ENCODE peak calls at places on chromosome 3, in four cellular contexts. V, G, J and P are unnamed samples. For H3K27me3, the result is how much of the 10 kb centered on the place peaks cover.

GRCh38 chr3:9301091-9301490 is 51.6 kb upstream of the SRGAP3 start:
- DNase-seq in V (no peak), G (no peak), J (no peak), P (no peak)

GRCh38 chr3:138845771-138846173 is 11.0 kb upstream of the PIK3CB start:
- DNase-seq in V (no peak), G (no peak), J (no peak), P (no peak)

GRCh38 chr3:10196389-10197052 is 31.8 kb downstream of the IRAK2 start:
- DNase-seq in V (no peak), G (no peak), J (peak), P (no peak)

GRCh38 chr3:34783881-34784280 is 855.4 kb upstream of the ARPP21 start:
- DNase-seq in V (no peak), G (no peak), J (no peak), P (no peak)

GRCh38 chr3:190169877-190170276 is 49.2 kb upstream of the P3H2 start:
- DNase-seq in V (no peak), G (no peak), J (no peak), P (no peak)

GRCh38 chr3:87260270-87260669 is 16.1 kb downstream of the POU1F1 start:
- DNase-seq in V (no peak), G (peak), J (peak), P (no peak)

GRCh38 chr3:135736740-135737139 is 228.8 kb upstream of the PPP2R3A start:
- DNase-seq in V (no peak), G (no peak), J (no peak), P (no peak)

GRCh38 chr3:43181202-43181910 is 75.5 kb upstream of the POMGNT2 start:
- DNase-seq in V (no peak), G (no peak), J (no peak), P (no peak)

GRCh38 chr3:190378240-190378891 is 9.6 kb upstream of the CLDN16 start:
- DNase-seq in V (no peak), G (no peak), J (peak), P (no peak)

GRCh38 chr3:154161806-154162205 is 40.6 kb downstream of the ARHGEF26 start:
- DNase-seq in V (no peak), G (no peak), J (no peak), P (no peak)

GRCh38 chr3:40624189-40624754 is 99.5 kb downstream of the ZNF621 start:
- DNase-seq in V (no peak), G (no peak), J (no peak), P (no peak)

GRCh38 chr3:21621396-21621695 is 129.7 kb downstream of the ZNF385D start:
- DNase-seq in V (no peak), G (no peak), J (no peak), P (no peak)

GRCh38 chr3:126781889-126782491 is 78.0 kb downstream of the CHCHD6 start:
- DNase-seq in V (no peak), G (no peak), J (peak), P (no peak)

GRCh38 chr3:126343675-126344074 is 13.5 kb downstream of the KLF15 start:
- DNase-seq in V (peak), G (no peak), J (no peak), P (peak)

GRCh38 chr3:8632402-8633237 is 12.0 kb downstream of the SSUH2 start:
- DNase-seq in V (no peak), G (no peak), J (no peak), P (no peak)

GRCh38 chr3:17288839-17289399 is 404.2 kb downstream of the PLCL2 start:
- DNase-seq in V (no peak), G (no peak), J (no peak), P (peak)

GRCh38 chr3:45110185-45110833 is 35.9 kb downstream of the CDCP1 start:
- DNase-seq in V (no peak), G (no peak), J (no peak), P (peak)

GRCh38 chr3:50585919-50586762 is 16.8 kb downstream of the HEMK1 start:
- DNase-seq in V (no peak), G (no peak), J (no peak), P (no peak)

GRCh38 chr3:167184511-167184910 is 195.6 kb downstream of the ZBBX start:
- DNase-seq in V (no peak), G (no peak), J (no peak), P (no peak)

GRCh38 chr3:47855461-47856383 is 52.8 kb downstream of the DHX30 start:
- DNase-seq in V (no peak), G (no peak), J (no peak), P (peak)

GRCh38 chr3:19522305-19522704 is 374.0 kb downstream of the KCNH8 start:
- DNase-seq in V (no peak), G (no peak), J (no peak), P (no peak)

GRCh38 chr3:181267312-181267711 is 277.8 kb upstream of the DNAJC19 start:
- DNase-seq in V (no peak), G (no peak), J (no peak), P (no peak)

GRCh38 chr3:68256635-68257034 is 602.2 kb upstream of the SUCLG2 start:
- DNase-seq in V (no peak), G (no peak), J (no peak), P (no peak)

GRCh38 chr3:51955175-51955892 is at the start of gene GPR62:
- DNase-seq in V (no peak), G (no peak), J (no peak), P (no peak)

GRCh38 chr3:32934150-32934742 is 17.2 kb upstream of the CCR4 start:
- DNase-seq in V (no peak), G (peak), J (peak), P (no peak)

GRCh38 chr3:66532613-66533012 is 31.8 kb upstream of the LRIG1 start:
- DNase-seq in V (no peak), G (no peak), J (no peak), P (no peak)

GRCh38 chr3:39933986-39934693 is 124.7 kb downstream of the MYRIP start:
- DNase-seq in V (no peak), G (no peak), J (no peak), P (no peak)

GRCh38 chr3:15409239-15409638 is 18.1 kb downstream of the METTL6 start:
- DNase-seq in V (no peak), G (no peak), J (no peak), P (no peak)

GRCh38 chr3:37163262-37164020 is 10.9 kb downstream of the LRRFIP2 start:
- DNase-seq in V (no peak), G (no peak), J (no peak), P (no peak)

GRCh38 chr3:155026999-155027591 is 53.0 kb upstream of the MME start:
- DNase-seq in V (no peak), G (no peak), J (peak), P (no peak)

GRCh38 chr3:150145659-150146058 is 175.0 kb upstream of the PFN2 start:
- DNase-seq in V (no peak), G (no peak), J (no peak), P (no peak)

GRCh38 chr3:134601539-134602439 is 49.0 kb downstream of the KY start:
- DNase-seq in V (no peak), G (no peak), J (no peak), P (no peak)

GRCh38 chr3:23537006-23537620 is 268.6 kb upstream of the UBE2E1 start:
- DNase-seq in V (no peak), G (no peak), J (no peak), P (no peak)

GRCh38 chr3:52001443-52001974 is 5.8 kb upstream of the RPL29 start:
- DNase-seq in V (peak), G (peak), J (peak), P (peak)

DNA sequence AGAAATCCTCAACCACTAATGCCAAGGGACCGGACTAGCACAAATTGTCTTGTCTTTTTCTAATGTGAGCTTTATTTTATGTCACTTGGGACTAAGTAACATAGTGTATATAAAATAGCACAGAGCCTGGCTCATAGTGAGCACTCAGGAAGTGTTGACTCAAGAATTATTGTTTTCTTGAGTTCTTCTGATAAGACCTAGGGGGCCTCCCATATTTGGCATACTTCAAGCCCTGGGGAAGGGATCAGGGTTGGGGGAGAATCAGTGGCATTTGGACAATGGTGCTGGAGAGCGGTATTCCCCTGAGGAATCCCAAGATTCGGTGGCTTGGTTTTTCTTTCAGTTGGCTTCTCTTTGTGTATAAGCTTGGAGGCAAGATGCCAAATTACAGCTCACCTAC is 19.4 kb downstream of the ZNF80 start:
- DNase-seq in V (no peak), G (no peak), J (no peak), P (no peak)
- H3K4me3 ChIP-seq in V (no peak), G (no peak), J (no peak), P (no peak)

DNA sequence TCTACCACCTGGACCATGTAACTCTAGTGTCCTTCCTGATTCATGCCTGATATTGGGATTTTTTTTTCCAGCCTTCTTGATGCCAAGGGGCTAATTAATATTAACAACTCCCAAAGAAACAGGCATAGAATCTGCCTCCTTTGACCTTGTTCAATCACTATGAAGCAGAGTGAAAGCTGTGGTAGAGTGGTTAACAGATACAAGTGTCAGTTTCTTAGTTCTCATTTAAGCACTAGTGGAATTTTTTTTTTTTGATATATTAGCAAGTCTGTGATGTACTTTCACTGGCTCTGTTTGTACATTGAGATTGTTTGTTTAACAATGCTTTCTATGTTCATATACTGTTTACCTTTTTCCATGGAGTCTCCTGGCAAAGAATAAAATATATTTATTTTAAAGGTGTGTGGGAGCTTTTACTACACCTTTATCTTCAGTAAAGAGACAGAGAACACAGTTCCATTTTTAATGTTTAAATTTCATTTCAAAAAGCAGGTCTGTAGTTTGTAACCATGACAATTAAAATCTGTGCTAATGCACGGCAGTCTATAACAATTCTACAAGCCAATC is 67.1 kb downstream of the TOP2B start:
- DNase-seq in V (no peak), G (no peak), J (no peak), P (no peak)
- H3K27me3 ChIP-seq in V (under half), G (under half), J (under half), P (under half)

DNA sequence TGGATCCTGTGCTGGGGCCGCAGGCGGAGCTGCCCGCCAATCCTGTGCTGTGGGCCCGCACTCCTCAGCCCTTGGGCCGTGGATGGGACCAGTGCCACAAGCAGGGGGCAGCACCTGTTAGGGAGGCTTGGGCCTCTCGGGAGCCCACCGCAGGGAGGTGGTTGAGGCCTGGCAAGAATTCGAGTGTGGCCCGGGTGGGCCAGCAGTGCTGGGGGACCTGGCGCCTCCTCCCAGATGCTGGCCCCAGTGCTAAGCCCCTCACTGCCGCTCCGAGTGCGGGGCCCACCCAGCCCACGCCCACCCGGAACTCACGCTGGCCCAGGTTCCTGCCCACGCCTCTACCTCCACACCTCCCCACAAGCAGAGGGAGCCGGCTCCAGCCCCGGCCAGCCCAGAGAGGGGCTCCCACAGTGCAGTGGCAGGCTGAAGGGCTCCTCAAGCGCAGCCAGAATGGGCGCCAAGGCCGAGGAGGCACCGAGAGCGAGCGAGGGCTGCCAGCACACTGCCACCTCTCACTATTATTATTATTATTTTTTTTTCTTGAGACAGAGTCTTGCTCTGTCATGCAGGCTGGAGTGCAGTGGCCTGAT is 31.4 kb upstream of the TBL1XR1 start:
- DNase-seq in V (no peak), G (no peak), J (no peak), P (peak)
- TF ChIP-seq CTCF in V (no peak), G (no peak), J (no peak), P (no peak)

GRCh38 chr3:187736418-187736871 is 8.8 kb downstream of the BCL6 start:
- DNase-seq in V (no peak), G (no peak), J (peak), P (no peak)

GRCh38 chr3:187735383-187735782 is 9.9 kb downstream of the BCL6 start:
- DNase-seq in V (no peak), G (no peak), J (no peak), P (no peak)

GRCh38 chr3:187735837-187736236 is 9.4 kb downstream of the BCL6 start:
- DNase-seq in V (no peak), G (no peak), J (no peak), P (no peak)

GRCh38 chr3:187733371-187733770 is 11.9 kb downstream of the BCL6 start:
- DNase-seq in V (no peak), G (no peak), J (no peak), P (no peak)

GRCh38 chr3:187734841-187735240 is 10.4 kb downstream of the BCL6 start:
- DNase-seq in V (no peak), G (no peak), J (no peak), P (no peak)
- H3K4me3 ChIP-seq in V (no peak), G (peak), J (no peak), P (no peak)

GRCh38 chr3:170749185-170749584 is 120.8 kb downstream of the RPL22L1 start:
- DNase-seq in V (no peak), G (no peak), J (no peak), P (no peak)

GRCh38 chr3:170750478-170750830 is 119.5 kb downstream of the RPL22L1 start:
- DNase-seq in V (no peak), G (no peak), J (no peak), P (no peak)

GRCh38 chr3:170745211-170745718 is 124.7 kb downstream of the RPL22L1 start:
- DNase-seq in V (no peak), G (no peak), J (no peak), P (no peak)

GRCh38 chr3:170749765-170750477 is 120.1 kb downstream of the RPL22L1 start:
- DNase-seq in V (no peak), G (no peak), J (no peak), P (no peak)

DNA sequence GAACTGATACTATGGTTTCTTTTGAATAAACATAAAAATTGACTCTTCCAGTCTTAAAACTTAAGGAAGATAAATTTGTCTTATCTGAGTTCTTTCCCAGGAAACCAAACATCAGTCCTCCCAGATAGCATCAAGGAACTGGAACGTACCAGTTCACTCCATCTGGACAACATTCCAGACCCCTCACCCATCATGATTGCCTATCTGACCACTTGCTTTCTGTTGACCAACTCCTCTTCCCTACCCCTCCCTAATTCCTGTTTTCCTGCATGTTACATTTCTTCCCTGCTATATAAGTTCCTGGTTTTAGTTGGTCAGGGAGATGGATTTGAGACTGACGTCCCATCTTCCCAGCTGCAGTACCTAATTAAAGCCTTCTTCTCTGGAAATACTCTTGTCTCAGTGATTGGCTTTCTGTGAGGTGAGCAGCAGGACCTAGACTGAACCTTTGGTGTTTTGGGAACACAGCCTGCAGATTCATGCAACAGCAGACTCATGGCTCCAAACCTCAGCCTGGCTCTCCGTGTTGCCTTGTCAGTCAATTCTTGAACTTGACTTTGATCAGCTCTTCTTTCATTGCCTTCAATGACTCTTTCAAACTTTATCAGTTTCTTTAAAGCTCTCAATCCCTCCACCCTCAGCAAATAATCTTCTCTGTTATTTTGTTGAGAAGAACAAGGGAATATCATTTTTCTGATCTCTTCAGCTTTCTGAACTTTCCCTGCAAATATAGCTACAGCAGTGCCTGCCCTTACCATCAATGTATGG is 123.6 kb downstream of the RPL22L1 start:
- DNase-seq in V (no peak), G (no peak), J (no peak), P (no peak)
- H3K27me3 ChIP-seq in V (under half), G (under half), J (under half), P (under half)

GRCh38 chr3:171162986-171163723 is 136.6 kb upstream of the SLC2A2 start:
- DNase-seq in V (no peak), G (no peak), J (no peak), P (no peak)
- TF ChIP-seq CTCF in V (peak), G (peak), J (no peak), P (peak)

DNA sequence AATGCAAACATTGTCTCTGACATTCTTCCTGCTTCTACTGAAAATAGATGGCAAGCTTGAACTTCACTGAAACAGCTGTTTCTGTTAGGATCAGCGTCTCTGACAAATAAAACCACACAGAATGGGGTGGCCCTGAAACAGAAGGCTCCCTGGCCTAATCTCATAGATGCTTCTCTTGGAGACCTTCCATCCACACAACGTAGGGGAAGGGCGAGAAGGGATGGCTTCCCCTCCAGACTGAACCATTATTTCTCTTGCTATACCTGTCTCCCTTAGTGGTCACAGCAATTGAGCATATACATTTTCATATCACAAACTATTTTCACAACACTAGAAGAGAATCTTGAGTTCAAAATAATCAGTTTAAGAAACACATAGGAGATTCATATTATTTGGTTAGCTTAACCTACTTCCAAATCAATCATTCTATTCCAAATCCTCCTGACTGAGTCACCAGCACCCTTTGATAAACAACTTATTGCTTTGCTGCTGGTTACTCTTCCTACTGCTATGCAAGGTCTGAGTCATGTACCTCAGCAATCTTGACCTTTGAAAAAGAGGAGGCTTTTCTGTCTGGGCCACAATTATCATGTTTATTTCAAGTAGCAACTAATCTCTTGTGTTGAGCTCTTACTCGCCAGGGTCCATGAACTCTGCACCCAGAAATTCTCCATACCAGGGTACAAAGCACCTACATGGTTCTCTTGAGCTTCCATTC is 45.5 kb downstream of the CBLB start:
- DNase-seq in V (no peak), G (no peak), J (no peak), P (no peak)
- H3K4me3 ChIP-seq in V (no peak), G (no peak), J (no peak), P (no peak)

DNA sequence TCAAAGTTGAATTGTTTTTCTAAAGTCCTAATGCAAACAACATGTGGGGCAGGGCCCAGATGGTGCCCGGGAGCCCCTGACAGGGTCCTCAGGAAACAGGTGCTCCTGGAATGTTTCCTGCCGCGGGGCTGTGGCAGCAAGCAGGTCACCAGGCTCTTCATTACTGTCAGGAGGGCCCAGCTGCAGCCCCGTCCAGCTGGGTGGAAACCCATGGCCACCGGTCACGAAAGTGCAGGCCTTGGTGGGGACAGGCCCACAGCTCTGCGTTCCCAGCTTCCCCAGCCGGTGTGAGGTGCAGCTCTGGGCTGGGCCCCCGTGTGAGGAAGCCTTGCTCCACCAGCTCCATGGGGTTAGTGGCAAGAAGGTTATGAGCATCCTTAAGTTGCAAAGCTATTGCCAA is 63.9 kb upstream of the GATA2 start:
- DNase-seq in V (no peak), G (no peak), J (no peak), P (no peak)
- H3K27me3 ChIP-seq in V (under half), G (half or more), J (under half), P (under half)

GRCh38 chr3:27278391-27279055 is 90.7 kb downstream of the NEK10 start:
- DNase-seq in V (no peak), G (no peak), J (no peak), P (no peak)

GRCh38 chr3:27281671-27282150 is 87.5 kb downstream of the NEK10 start:
- DNase-seq in V (no peak), G (no peak), J (no peak), P (no peak)

GRCh38 chr3:27279153-27279552 is 90.0 kb downstream of the NEK10 start:
- DNase-seq in V (no peak), G (peak), J (no peak), P (no peak)
- TF ChIP-seq CTCF in V (peak), G (peak), J (peak), P (no peak)